ENCODE peak calls at places on chromosomes 3 and 15, in nine cellular contexts. I is T follicular helper cell; C is breast epithelium; D is ELR; G is tibial nerve; A is stimulated activated CD8-positive, alpha-beta memory T cell treated with anti-CD3 and anti-CD28 coated beads, Interleukin-4, amount 100 ng/mL, for 1 hour; J is lower lobe of right lung; N is kidney tubule cell; E is IMR-90. V is an unnamed sample.

GRCh38 chr3:16048435-16049318 is 125.8 kb upstream of the GALNT15 start:
- DNase-seq in I (peak), C (no peak), D (peak), G (no peak), A (peak), J (no peak), N (peak), E (peak), V (peak)

GRCh38 chr3:127289646-127290575 is 2.1 kb upstream of the PRR20G start:
- DNase-seq in I (no peak), C (no peak), D (peak), G (no peak), A (no peak), J (no peak), N (peak), E (peak), V (no peak)

GRCh38 chr3:128319107-128319506 is 147.6 kb downstream of the DNAJB8 start:
- DNase-seq in I (no peak), C (no peak), D (no peak), G (no peak), A (no peak), J (no peak), N (no peak), E (no peak), V (no peak)

GRCh38 chr3:156553705-156554356 is 1.1 kb downstream of the SSR3 start:
- DNase-seq in I (no peak), C (no peak), D (peak), G (no peak), A (no peak), J (no peak), N (peak), E (peak), V (peak)

GRCh38 chr15:81000144-81000625 is 538 bp upstream of the TLNRD1 start:
- DNase-seq in I (no peak), C (no peak), D (peak), G (no peak), A (no peak), J (no peak), N (peak), E (no peak), V (no peak)

GRCh38 chr15:96457852-96458251 is 127.4 kb downstream of the NR2F2 start:
- DNase-seq in I (no peak), C (no peak), D (peak), G (no peak), A (no peak), J (no peak), N (peak), E (peak), V (no peak)

GRCh38 chr15:37837276-37837675 is 97.2 kb upstream of the TMCO5A start:
- DNase-seq in I (no peak), C (no peak), D (peak), G (no peak), A (no peak), J (no peak), N (peak), E (peak), V (peak)

GRCh38 chr3:14451844-14452533 is 49.6 kb downstream of the SLC6A6 start:
- DNase-seq in I (no peak), C (no peak), D (peak), G (peak), A (no peak), J (no peak), N (peak), E (peak), V (peak)

GRCh38 chr3:179454887-179455286 is 3.6 kb upstream of the GNB4 start:
- DNase-seq in I (no peak), C (no peak), D (peak), G (no peak), A (no peak), J (no peak), N (peak), E (peak), V (no peak)

GRCh38 chr15:79170256-79170664 is 79.7 kb upstream of the RASGRF1 start:
- DNase-seq in I (no peak), C (no peak), D (peak), G (no peak), A (no peak), J (no peak), N (peak), E (no peak), V (peak)

GRCh38 chr15:72130272-72130671 is 12.1 kb downstream of the SENP8 start:
- DNase-seq in I (no peak), C (no peak), D (no peak), G (no peak), A (no peak), J (no peak), N (no peak), E (no peak), V (no peak)

GRCh38 chr3:196323723-196324122 is 5.7 kb upstream of the DYNLT2B start:
- DNase-seq in I (no peak), C (no peak), D (peak), G (no peak), A (no peak), J (no peak), N (no peak), E (peak), V (peak)

GRCh38 chr3:62525276-62525675 is 151.9 kb upstream of the FEZF2 start:
- DNase-seq in I (no peak), C (no peak), D (no peak), G (no peak), A (no peak), J (no peak), N (no peak), E (peak), V (no peak)

GRCh38 chr3:126146525-126147146 is 33.8 kb downstream of the ALDH1L1 start:
- DNase-seq in I (no peak), C (no peak), D (no peak), G (no peak), A (no peak), J (peak), N (no peak), E (no peak), V (no peak)

GRCh38 chr3:161336661-161337060 is 34.7 kb downstream of the SPTSSB start:
- DNase-seq in I (no peak), C (no peak), D (no peak), G (no peak), A (no peak), J (no peak), N (peak), E (no peak), V (no peak)

GRCh38 chr3:43185656-43186375 is 79.9 kb upstream of the POMGNT2 start:
- DNase-seq in I (no peak), C (no peak), D (peak), G (no peak), A (no peak), J (no peak), N (no peak), E (peak), V (peak)

GRCh38 chr15:48233246-48233645 is 27.1 kb downstream of the SLC12A1 start:
- DNase-seq in I (no peak), C (no peak), D (no peak), G (no peak), A (no peak), J (no peak), N (no peak), E (no peak), V (no peak)

GRCh38 chr3:31364711-31365110 is 168.0 kb upstream of the STT3B start:
- DNase-seq in I (no peak), C (no peak), D (peak), G (no peak), A (no peak), J (no peak), N (peak), E (peak), V (peak)

GRCh38 chr3:46852839-46853355 is 10.3 kb downstream of the MYL3 start:
- DNase-seq in I (no peak), C (no peak), D (no peak), G (no peak), A (no peak), J (no peak), N (no peak), E (no peak), V (no peak)

GRCh38 chr15:33654859-33655258 is 313.4 kb upstream of the CHRM5 start:
- DNase-seq in I (no peak), C (no peak), D (peak), G (no peak), A (no peak), J (no peak), N (peak), E (no peak), V (peak)

GRCh38 chr3:78645628-78646310 is 1122.0 kb downstream of the ROBO1 start:
- DNase-seq in I (no peak), C (no peak), D (peak), G (no peak), A (no peak), J (no peak), N (peak), E (peak), V (peak)

GRCh38 chr3:50375200-50375931 is 16.0 kb upstream of the TMEM115 start:
- DNase-seq in I (no peak), C (no peak), D (peak), G (no peak), A (no peak), J (no peak), N (no peak), E (no peak), V (no peak)

GRCh38 chr3:118262800-118263402 is 771.7 kb downstream of the IGSF11 start:
- DNase-seq in I (no peak), C (no peak), D (no peak), G (no peak), A (no peak), J (no peak), N (no peak), E (no peak), V (peak)

GRCh38 chr3:36919439-36920160 is 25.3 kb downstream of the TRANK1 start:
- DNase-seq in I (no peak), C (no peak), D (no peak), G (no peak), A (no peak), J (no peak), N (peak), E (no peak), V (no peak)

GRCh38 chr3:141979050-141979671 is 102.7 kb downstream of the ATP1B3 start:
- DNase-seq in I (no peak), C (no peak), D (peak), G (no peak), A (no peak), J (no peak), N (peak), E (peak), V (peak)

V was measured in A172.